ENCODE peak calls at places on chromosomes 7 and 10, in nine cellular contexts. Y, E, A, R, W, I, U, M and Q are unnamed samples.

GRCh38 chr10:44369851-44370250 is 15.0 kb downstream of the CXCL12 start:
- DNase-seq in Y (no peak), E (no peak), A (no peak), R (peak), W (no peak), I (no peak), U (no peak), M (no peak), Q (no peak)

GRCh38 chr10:129916506-129916995 is 47.5 kb downstream of the EBF3 start:
- DNase-seq in Y (no peak), E (no peak), A (no peak), R (no peak), W (no peak), I (no peak), U (no peak), M (no peak), Q (no peak)

GRCh38 chr10:51035344-51035743 is 38.9 kb upstream of the PRKG1 start:
- DNase-seq in Y (no peak), E (no peak), A (no peak), R (no peak), W (no peak), I (no peak), U (no peak), M (no peak), Q (no peak)

GRCh38 chr7:142139597-142140501 is 28.3 kb downstream of the MGAM2 start:
- DNase-seq in Y (no peak), E (no peak), A (no peak), R (no peak), W (no peak), I (peak), U (no peak), M (no peak), Q (no peak)

GRCh38 chr7:27412164-27412563 is 169.6 kb downstream of the EVX1 start:
- DNase-seq in Y (no peak), E (no peak), A (no peak), R (no peak), W (no peak), I (no peak), U (no peak), M (no peak), Q (no peak)

GRCh38 chr10:71777213-71777985 is 4.1 kb upstream of the VSIR start:
- DNase-seq in Y (no peak), E (no peak), A (no peak), R (no peak), W (no peak), I (no peak), U (no peak), M (no peak), Q (no peak)

GRCh38 chr10:68598978-68599753 is 39.0 kb downstream of the TET1 start:
- DNase-seq in Y (no peak), E (peak), A (peak), R (peak), W (no peak), I (peak), U (no peak), M (no peak), Q (peak)

GRCh38 chr7:158740013-158740656 is 35.5 kb upstream of the NCAPG2 start:
- DNase-seq in Y (peak), E (no peak), A (no peak), R (peak), W (peak), I (no peak), U (no peak), M (no peak), Q (no peak)

GRCh38 chr7:51666751-51667150 is 350.1 kb upstream of the COBL start:
- DNase-seq in Y (no peak), E (no peak), A (no peak), R (no peak), W (no peak), I (no peak), U (no peak), M (no peak), Q (no peak)

GRCh38 chr7:30681262-30682130 is 760 bp downstream of the CRHR2 start:
- DNase-seq in Y (peak), E (no peak), A (no peak), R (no peak), W (no peak), I (peak), U (no peak), M (no peak), Q (no peak)

GRCh38 chr7:150361807-150362621 is 6.6 kb upstream of the REPIN1 start:
- DNase-seq in Y (no peak), E (no peak), A (no peak), R (no peak), W (no peak), I (no peak), U (no peak), M (no peak), Q (no peak)

GRCh38 chr10:124820121-124820520 is 18.5 kb downstream of the ABRAXAS2 start:
- DNase-seq in Y (no peak), E (no peak), A (no peak), R (no peak), W (no peak), I (no peak), U (no peak), M (no peak), Q (no peak)